ENCODE peak calls at places on chromosomes 3 and 15, in eight cellular contexts. One of them, this sample, is unnamed.

GRCh38 chr3:99686955-99687612 is 48.7 kb downstream of the COL8A1 start:
- DNase-seq in glutamatergic neuron: peak
- DNase-seq in cardiac fibroblast: peak
- DNase-seq in WTC11: peak
- DNase-seq in GM20000: peak
- DNase-seq in HFFc6: peak
- DNase-seq in bronchial epithelial cell: peak
- DNase-seq in progenitor cell of endocrine pancreas: peak
- DNase-seq in this sample: peak

GRCh38 chr15:81194723-81195122 is 2.0 kb upstream of the IL16 start:
- DNase-seq in glutamatergic neuron: no peak
- DNase-seq in cardiac fibroblast: no peak
- DNase-seq in WTC11: no peak
- DNase-seq in GM20000: no peak
- DNase-seq in HFFc6: no peak
- DNase-seq in bronchial epithelial cell: no peak
- DNase-seq in progenitor cell of endocrine pancreas: no peak
- DNase-seq in this sample: no peak

GRCh38 chr15:91302588-91303439 is 202.8 kb downstream of the SV2B start:
- DNase-seq in glutamatergic neuron: peak
- DNase-seq in cardiac fibroblast: peak
- DNase-seq in WTC11: peak
- DNase-seq in GM20000: peak
- DNase-seq in HFFc6: peak
- DNase-seq in bronchial epithelial cell: peak
- DNase-seq in progenitor cell of endocrine pancreas: no peak
- DNase-seq in this sample: peak

GRCh38 chr15:42499888-42500609 is 4.6 kb downstream of the SNAP23 start:
- DNase-seq in glutamatergic neuron: no peak
- DNase-seq in cardiac fibroblast: peak
- DNase-seq in WTC11: no peak
- DNase-seq in GM20000: no peak
- DNase-seq in HFFc6: no peak
- DNase-seq in bronchial epithelial cell: no peak
- DNase-seq in progenitor cell of endocrine pancreas: no peak
- DNase-seq in this sample: no peak

GRCh38 chr3:33758874-33759273 is 39.6 kb upstream of the PDCD6IP start:
- DNase-seq in glutamatergic neuron: no peak
- DNase-seq in cardiac fibroblast: peak
- DNase-seq in WTC11: no peak
- DNase-seq in GM20000: no peak
- DNase-seq in HFFc6: peak
- DNase-seq in bronchial epithelial cell: peak
- DNase-seq in progenitor cell of endocrine pancreas: no peak
- DNase-seq in this sample: no peak

GRCh38 chr3:45057557-45057956 is 31.5 kb downstream of the CLEC3B start:
- DNase-seq in glutamatergic neuron: no peak
- DNase-seq in cardiac fibroblast: no peak
- DNase-seq in WTC11: no peak
- DNase-seq in GM20000: no peak
- DNase-seq in HFFc6: no peak
- DNase-seq in bronchial epithelial cell: peak
- DNase-seq in progenitor cell of endocrine pancreas: no peak
- DNase-seq in this sample: peak

GRCh38 chr3:169379496-169380121 is 283.9 kb downstream of the MECOM start:
- DNase-seq in glutamatergic neuron: no peak
- DNase-seq in cardiac fibroblast: no peak
- DNase-seq in WTC11: no peak
- DNase-seq in GM20000: no peak
- DNase-seq in HFFc6: no peak
- DNase-seq in bronchial epithelial cell: peak
- DNase-seq in progenitor cell of endocrine pancreas: no peak
- DNase-seq in this sample: no peak

GRCh38 chr3:16347548-16347947 is 82.5 kb downstream of the OXNAD1 start:
- DNase-seq in glutamatergic neuron: no peak
- DNase-seq in cardiac fibroblast: no peak
- DNase-seq in WTC11: no peak
- DNase-seq in GM20000: no peak
- DNase-seq in HFFc6: no peak
- DNase-seq in bronchial epithelial cell: no peak
- DNase-seq in progenitor cell of endocrine pancreas: no peak
- DNase-seq in this sample: no peak

GRCh38 chr3:89340431-89340830 is 233.0 kb downstream of the EPHA3 start:
- DNase-seq in glutamatergic neuron: no peak
- DNase-seq in cardiac fibroblast: peak
- DNase-seq in WTC11: no peak
- DNase-seq in GM20000: no peak
- DNase-seq in HFFc6: no peak
- DNase-seq in bronchial epithelial cell: no peak
- DNase-seq in progenitor cell of endocrine pancreas: no peak
- DNase-seq in this sample: no peak

DNA sequence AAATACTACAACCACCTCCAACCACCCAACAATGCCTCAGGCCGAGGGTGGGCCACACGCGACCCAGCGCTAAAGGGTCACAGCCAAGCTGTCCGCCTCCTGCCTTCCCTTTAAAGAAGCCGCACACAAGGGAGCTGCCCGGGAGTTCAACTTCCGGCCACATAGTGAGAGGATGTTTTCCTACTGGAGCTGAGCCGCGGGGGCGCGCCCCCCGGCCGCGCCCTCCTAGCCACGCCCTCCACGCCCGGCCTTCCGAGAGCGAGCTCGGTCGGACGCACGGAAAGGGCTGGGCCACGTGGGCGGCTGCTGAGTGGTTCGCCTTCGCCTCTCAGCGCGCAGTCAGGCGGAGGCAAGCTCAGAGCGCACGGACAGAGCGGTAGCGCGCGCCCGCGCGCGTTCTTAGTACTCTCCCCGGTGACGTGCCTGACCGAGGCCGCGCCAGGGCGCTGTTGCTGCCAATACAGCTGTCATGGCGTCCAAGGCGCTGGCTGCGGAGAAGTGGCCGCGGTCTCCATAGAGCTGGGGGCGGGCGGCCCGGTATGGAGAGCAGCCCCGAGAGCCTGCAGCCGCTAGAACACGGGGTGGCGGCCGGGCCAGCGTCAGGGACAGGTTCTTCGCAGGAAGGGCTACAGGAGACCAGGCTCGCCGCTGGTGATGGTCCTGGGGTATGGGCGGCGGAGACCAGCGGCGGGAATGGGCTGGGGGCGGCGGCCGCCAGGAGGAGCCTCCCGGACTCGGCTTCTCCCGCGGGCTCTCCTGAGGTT is at the start of gene MINDY2:
- DNase-seq in glutamatergic neuron: peak
- DNase-seq in cardiac fibroblast: peak
- DNase-seq in WTC11: peak
- DNase-seq in GM20000: peak
- DNase-seq in HFFc6: peak
- DNase-seq in bronchial epithelial cell: peak
- DNase-seq in progenitor cell of endocrine pancreas: peak
- DNase-seq in this sample: peak
- TF ChIP-seq CTCF in glutamatergic neuron: peak
- TF ChIP-seq CTCF in cardiac fibroblast: peak
- TF ChIP-seq CTCF in WTC11: no peak
- TF ChIP-seq CTCF in GM20000: peak
- TF ChIP-seq CTCF in HFFc6: peak
- TF ChIP-seq CTCF in bronchial epithelial cell: peak
- TF ChIP-seq CTCF in progenitor cell of endocrine pancreas: peak
- TF ChIP-seq CTCF in this sample: peak

GRCh38 chr15:74620636-74621545 is 5.3 kb downstream of the CLK3 start:
- DNase-seq in glutamatergic neuron: peak
- DNase-seq in cardiac fibroblast: peak
- DNase-seq in WTC11: peak
- DNase-seq in GM20000: peak
- DNase-seq in HFFc6: peak
- DNase-seq in bronchial epithelial cell: peak
- DNase-seq in progenitor cell of endocrine pancreas: peak
- DNase-seq in this sample: peak
- TF ChIP-seq CTCF in glutamatergic neuron: peak
- TF ChIP-seq CTCF in cardiac fibroblast: peak
- TF ChIP-seq CTCF in WTC11: peak
- TF ChIP-seq CTCF in GM20000: peak
- TF ChIP-seq CTCF in HFFc6: peak
- TF ChIP-seq CTCF in bronchial epithelial cell: peak
- TF ChIP-seq CTCF in progenitor cell of endocrine pancreas: peak
- TF ChIP-seq CTCF in this sample: peak

GRCh38 chr3:36904641-36905040 is 40.2 kb downstream of the TRANK1 start:
- DNase-seq in glutamatergic neuron: no peak
- DNase-seq in cardiac fibroblast: peak
- DNase-seq in WTC11: peak
- DNase-seq in GM20000: peak
- DNase-seq in HFFc6: peak
- DNase-seq in bronchial epithelial cell: peak
- DNase-seq in progenitor cell of endocrine pancreas: no peak
- DNase-seq in this sample: peak
- TF ChIP-seq CTCF in glutamatergic neuron: no peak
- TF ChIP-seq CTCF in cardiac fibroblast: peak
- TF ChIP-seq CTCF in WTC11: no peak
- TF ChIP-seq CTCF in GM20000: peak
- TF ChIP-seq CTCF in HFFc6: peak
- TF ChIP-seq CTCF in bronchial epithelial cell: peak
- TF ChIP-seq CTCF in progenitor cell of endocrine pancreas: peak
- TF ChIP-seq CTCF in this sample: peak

GRCh38 chr3:187742351-187743171 is 2.7 kb downstream of the BCL6 start:
- DNase-seq in glutamatergic neuron: no peak
- DNase-seq in cardiac fibroblast: peak
- DNase-seq in WTC11: no peak
- DNase-seq in GM20000: no peak
- DNase-seq in HFFc6: peak
- DNase-seq in bronchial epithelial cell: no peak
- DNase-seq in progenitor cell of endocrine pancreas: no peak
- DNase-seq in this sample: no peak
- TF ChIP-seq CTCF in glutamatergic neuron: peak
- TF ChIP-seq CTCF in cardiac fibroblast: no peak
- TF ChIP-seq CTCF in WTC11: no peak
- TF ChIP-seq CTCF in GM20000: no peak
- TF ChIP-seq CTCF in HFFc6: peak
- TF ChIP-seq CTCF in bronchial epithelial cell: no peak
- TF ChIP-seq CTCF in progenitor cell of endocrine pancreas: no peak
- TF ChIP-seq CTCF in this sample: no peak

DNA sequence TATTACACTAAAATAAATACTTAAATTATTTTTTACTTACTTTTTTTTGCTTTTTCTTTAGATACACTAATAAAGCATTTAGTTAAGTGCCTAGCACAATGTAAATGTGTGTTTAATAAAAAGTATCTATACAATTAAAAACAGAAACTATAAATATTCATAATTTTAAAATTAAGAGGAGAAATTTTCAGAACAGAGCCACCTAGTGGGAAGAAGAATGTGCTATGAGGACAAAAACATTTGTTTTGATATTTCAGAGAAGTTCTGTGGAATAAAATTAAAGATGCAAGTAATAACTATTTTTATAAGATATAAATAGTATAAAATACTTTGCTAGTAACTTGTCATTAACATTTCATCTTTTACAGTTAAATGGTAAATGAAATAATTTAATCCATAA is 33.6 kb upstream of the PLSCR5 start:
- DNase-seq in glutamatergic neuron: no peak
- DNase-seq in cardiac fibroblast: no peak
- DNase-seq in WTC11: no peak
- DNase-seq in GM20000: no peak
- DNase-seq in HFFc6: no peak
- DNase-seq in bronchial epithelial cell: no peak
- DNase-seq in progenitor cell of endocrine pancreas: no peak
- DNase-seq in this sample: no peak
- TF ChIP-seq CTCF in glutamatergic neuron: peak
- TF ChIP-seq CTCF in cardiac fibroblast: peak
- TF ChIP-seq CTCF in WTC11: no peak
- TF ChIP-seq CTCF in GM20000: no peak
- TF ChIP-seq CTCF in HFFc6: peak
- TF ChIP-seq CTCF in bronchial epithelial cell: no peak
- TF ChIP-seq CTCF in progenitor cell of endocrine pancreas: peak
- TF ChIP-seq CTCF in this sample: peak

GRCh38 chr3:67245545-67245944 is 247.4 kb downstream of the KBTBD8 start:
- DNase-seq in glutamatergic neuron: no peak
- DNase-seq in cardiac fibroblast: no peak
- DNase-seq in WTC11: no peak
- DNase-seq in GM20000: no peak
- DNase-seq in HFFc6: no peak
- DNase-seq in bronchial epithelial cell: no peak
- DNase-seq in progenitor cell of endocrine pancreas: no peak
- DNase-seq in this sample: no peak
- TF ChIP-seq CTCF in glutamatergic neuron: no peak
- TF ChIP-seq CTCF in cardiac fibroblast: no peak
- TF ChIP-seq CTCF in WTC11: no peak
- TF ChIP-seq CTCF in GM20000: no peak
- TF ChIP-seq CTCF in HFFc6: no peak
- TF ChIP-seq CTCF in bronchial epithelial cell: no peak
- TF ChIP-seq CTCF in progenitor cell of endocrine pancreas: peak
- TF ChIP-seq CTCF in this sample: no peak